ENCODE peak calls at places on chromosomes 2 and 18, in five cellular contexts. N, D, F, R and T are unnamed samples.

GRCh38 chr2:40224321-40224720 is 227.6 kb downstream of the SLC8A1 start:
- DNase-seq in N (no peak), D (no peak), F (no peak), R (no peak), T (no peak)

GRCh38 chr2:26619649-26620605 is 21.2 kb downstream of the CIB4 start:
- DNase-seq in N (no peak), D (no peak), F (no peak), R (no peak), T (no peak)

GRCh38 chr2:74548285-74548918 is 5.3 kb downstream of the LOXL3 start:
- DNase-seq in N (no peak), D (no peak), F (no peak), R (no peak), T (peak; percentile 51)

GRCh38 chr2:12417811-12418210 is 298.9 kb upstream of the TRIB2 start:
- DNase-seq in N (no peak), D (no peak), F (no peak), R (no peak), T (no peak)

GRCh38 chr2:66488946-66489345 is 54.0 kb downstream of the MEIS1 start:
- DNase-seq in N (no peak), D (no peak), F (no peak), R (no peak), T (no peak)

GRCh38 chr2:240478346-240479110 is 43.1 kb downstream of the GPC1 start:
- DNase-seq in N (no peak), D (no peak), F (no peak), R (no peak), T (no peak)

GRCh38 chr18:67893896-67894295 is 377.4 kb upstream of the DSEL start:
- DNase-seq in N (no peak), D (no peak), F (no peak), R (no peak), T (no peak)

GRCh38 chr2:240395896-240396622 is 39.4 kb upstream of the GPC1 start:
- DNase-seq in N (no peak), D (no peak), F (no peak), R (no peak), T (no peak)

GRCh38 chr2:192749606-192750200 is 555.0 kb upstream of the TMEFF2 start:
- DNase-seq in N (no peak), D (peak; percentile 31), F (peak; percentile 41), R (no peak), T (peak; percentile 56)

GRCh38 chr2:166090346-166090745 is 37.5 kb downstream of the SCN1A start:
- DNase-seq in N (no peak), D (no peak), F (no peak), R (no peak), T (no peak)

GRCh38 chr18:78090584-78090983 is 840.9 kb downstream of the GALR1 start:
- DNase-seq in N (no peak), D (no peak), F (no peak), R (no peak), T (no peak)

GRCh38 chr2:199895406-199895805 is 15.7 kb upstream of the C2orf69 start:
- DNase-seq in N (no peak), D (no peak), F (no peak), R (no peak), T (no peak)

GRCh38 chr2:176680916-176681315 is 411.7 kb downstream of the MTX2 start:
- DNase-seq in N (no peak), D (no peak), F (no peak), R (no peak), T (no peak)

GRCh38 chr2:188443207-188443606 is 151.5 kb downstream of the GULP1 start:
- DNase-seq in N (no peak), D (no peak), F (no peak), R (no peak), T (no peak)

GRCh38 chr2:133566967-133567645 is 1.2 kb downstream of the NCKAP5 start:
- DNase-seq in N (no peak), D (no peak), F (peak; percentile 82), R (no peak), T (peak; percentile 6)

GRCh38 chr18:3972291-3972985 is 482.7 kb downstream of the DLGAP1 start:
- DNase-seq in N (no peak), D (no peak), F (no peak), R (no peak), T (peak; percentile 83)

GRCh38 chr18:35172451-35173035 is 68.3 kb upstream of the ZNF397 start:
- DNase-seq in N (no peak), D (no peak), F (no peak), R (no peak), T (no peak)
- H3K27ac ChIP-seq in N (no peak overlapping the region), D (no peak overlapping the region), F (no peak overlapping the region), R (no peak overlapping the region), T (no peak overlapping the region)

GRCh38 chr2:20542761-20543578 is 96.1 kb downstream of the RHOB start:
- DNase-seq in N (no peak), D (no peak), F (no peak), R (no peak), T (no peak)

GRCh38 chr2:20541305-20541640 is 94.4 kb downstream of the RHOB start:
- DNase-seq in N (no peak), D (no peak), F (no peak), R (no peak), T (no peak)

GRCh38 chr2:20542269-20542668 is 95.4 kb downstream of the RHOB start:
- DNase-seq in N (no peak), D (no peak), F (no peak), R (no peak), T (no peak)

GRCh38 chr2:20540587-20541304 is 93.9 kb downstream of the RHOB start:
- DNase-seq in N (no peak), D (no peak), F (no peak), R (no peak), T (no peak)

DNA sequence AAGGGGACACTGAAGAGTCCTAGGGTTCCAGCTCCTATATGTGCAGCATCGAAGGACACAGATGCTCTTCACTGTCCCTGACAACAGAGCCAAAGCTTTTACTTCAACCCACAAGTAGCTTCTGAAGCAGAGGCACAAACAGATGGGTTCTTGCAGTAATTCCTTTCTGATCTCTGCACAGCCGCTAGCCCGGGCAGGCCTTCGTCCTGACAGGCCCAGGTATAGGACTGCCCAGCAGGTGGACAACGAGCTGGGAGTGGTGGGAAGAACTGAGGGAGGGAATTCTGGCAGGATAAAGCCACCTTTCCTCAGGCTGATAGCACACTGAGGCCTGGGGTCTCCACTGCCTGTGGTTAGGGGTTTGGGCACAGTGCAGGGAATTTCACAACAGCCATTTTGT is 94.8 kb downstream of the RHOB start:
- DNase-seq in N (no peak), D (no peak), F (no peak), R (no peak), T (no peak)
- H3K9me2 ChIP-seq in N (no peaks in the 10 kb centered on the region), D (no peaks in the 10 kb centered on the region), F (no peaks in the 10 kb centered on the region), R (no peaks in the 10 kb centered on the region), T (no peaks in the 10 kb centered on the region)

GRCh38 chr2:119487434-119488244 is 36.6 kb downstream of the SCTR start:
- DNase-seq in N (no peak), D (no peak), F (no peak), R (peak; percentile 31), T (no peak)
- H3K27ac ChIP-seq in N (no peak overlapping the region), D (no peak overlapping the region), F (no peak overlapping the region), R (no peak overlapping the region), T (no peak overlapping the region)

GRCh38 chr18:70982292-70982691 is 693.4 kb downstream of the SOCS6 start:
- DNase-seq in N (no peak), D (no peak), F (no peak), R (no peak), T (no peak)
- H3K9me2 ChIP-seq in N (peaks cover 4% of the 10 kb centered on the region), D (no peaks in the 10 kb centered on the region), F (no peaks in the 10 kb centered on the region), R (no peaks in the 10 kb centered on the region), T (no peaks in the 10 kb centered on the region)

GRCh38 chr2:237486819-237487448 is at the start of gene MLPH:
- DNase-seq in N (peak; percentile 89), D (no peak), F (peak; percentile 80), R (no peak), T (peak; percentile 67)

GRCh38 chr2:237486334-237486818 is 675 bp upstream of the MLPH start:
- DNase-seq in N (peak; percentile 45), D (no peak), F (peak; percentile 38), R (no peak), T (peak; percentile 59)

GRCh38 chr2:237485844-237486243 is 1.2 kb upstream of the MLPH start:
- DNase-seq in N (no peak), D (no peak), F (peak; percentile 42), R (no peak), T (peak; percentile 50)

GRCh38 chr2:237488295-237488694 is 1.2 kb downstream of the MLPH start:
- DNase-seq in N (no peak), D (no peak), F (peak; percentile 50), R (no peak), T (no peak)

GRCh38 chr2:237487496-237487895 is 445 bp downstream of the MLPH start:
- DNase-seq in N (peak; percentile 57), D (no peak), F (peak; percentile 38), R (no peak), T (no peak)
- H3K27ac ChIP-seq in N (peak overlapping the region; percentile 99), D (peak overlapping the region; percentile 76), F (peak overlapping the region; percentile 98), R (no peak overlapping the region), T (no peak overlapping the region)

GRCh38 chr2:9665903-9666302 is 35.1 kb upstream of the YWHAQ start:
- DNase-seq in N (no peak), D (no peak), F (peak; percentile 61), R (no peak), T (no peak)
- H3K9me2 ChIP-seq in N (no peaks in the 10 kb centered on the region), D (no peaks in the 10 kb centered on the region), F (no peaks in the 10 kb centered on the region), R (no peaks in the 10 kb centered on the region), T (peaks cover 6% of the 10 kb centered on the region)

GRCh38 chr2:99677814-99678213 is 188.0 kb upstream of the REV1 start:
- DNase-seq in N (no peak), D (no peak), F (no peak), R (no peak), T (no peak)
- H3K27ac ChIP-seq in N (no peak overlapping the region), D (no peak overlapping the region), F (no peak overlapping the region), R (no peak overlapping the region), T (no peak overlapping the region)